ENCODE peak calls at places on chromosomes 5 and 9, in four cellular contexts. M, Q, B and E are unnamed samples.

GRCh38 chr5:95731571-95732554 is 727 bp downstream of the RHOBTB3 start:
- DNase-seq in Q (no peak), B (peak; percentile 49), M (peak; percentile 77), E (peak; percentile 81)

GRCh38 chr9:8825600-8826147 is 1026.1 kb upstream of the DMAC1 start:
- DNase-seq in Q (no peak), B (no peak), M (no peak), E (no peak)

GRCh38 chr9:107694390-107694789 is 204.8 kb upstream of the KLF4 start:
- DNase-seq in M (no peak), B (no peak), Q (no peak), E (no peak)

GRCh38 chr5:38796000-38796738 is 49.6 kb upstream of the OSMR start:
- DNase-seq in Q (peak; percentile 62), M (peak; percentile 90), B (no peak), E (no peak)

GRCh38 chr5:89930591-89931383 is 478.8 kb downstream of the CETN3 start:
- DNase-seq in B (no peak), Q (peak; percentile 42), M (no peak), E (no peak)

GRCh38 chr5:78751872-78752271 is 103.3 kb upstream of the LHFPL2 start:
- DNase-seq in B (no peak), Q (no peak), M (no peak), E (no peak)

GRCh38 chr9:99489043-99489378 is 266.9 kb downstream of the SEC61B start:
- DNase-seq in B (no peak), Q (peak; percentile 68), M (no peak), E (no peak)

GRCh38 chr5:105032917-105033316 is 1470.3 kb upstream of the NUDT12 start:
- DNase-seq in Q (no peak), B (no peak), M (no peak), E (no peak)

GRCh38 chr9:70639853-70640814 is 225.7 kb upstream of the KLF9 start:
- DNase-seq in B (no peak), Q (peak; percentile 40), M (no peak), E (no peak)

GRCh38 chr5:5182508-5183191 is 42.5 kb downstream of the ADAMTS16 start:
- DNase-seq in Q (no peak), M (no peak), B (no peak), E (no peak)

GRCh38 chr5:147455822-147456221 is 54.0 kb downstream of the DPYSL3 start:
- DNase-seq in Q (peak; percentile 45), B (no peak), M (no peak), E (no peak)

GRCh38 chr5:147673276-147673675 is 109.3 kb downstream of the JAKMIP2 start:
- DNase-seq in M (no peak), B (no peak), Q (no peak), E (no peak)

GRCh38 chr5:178469975-178470692 is 120.1 kb downstream of the COL23A1 start:
- DNase-seq in Q (no peak), B (no peak), M (peak; percentile 43), E (no peak)

GRCh38 chr9:101737705-101738565 is 512 bp downstream of the GRIN3A start:
- DNase-seq in B (no peak), M (no peak), Q (no peak), E (no peak)

GRCh38 chr9:81490605-81491331 is 198.6 kb downstream of the TLE1 start:
- DNase-seq in M (no peak), Q (peak; percentile 55), B (no peak), E (no peak)

GRCh38 chr9:32486839-32487562 is 39.0 kb downstream of the RIGI start:
- DNase-seq in B (no peak), M (no peak), Q (peak; percentile 36), E (no peak)

GRCh38 chr5:151016700-151017099 is 3.7 kb upstream of the GPX3 start:
- DNase-seq in B (peak; percentile 44), Q (no peak), M (peak; percentile 82), E (no peak)

GRCh38 chr9:114250235-114250568 is 72.7 kb upstream of the ORM1 start:
- DNase-seq in B (peak; percentile 81), Q (peak; percentile 87), M (peak; percentile 93), E (peak; percentile 87)

GRCh38 chr9:114339130-114339908 is 9.7 kb downstream of the ORM2 start:
- DNase-seq in Q (peak; percentile 40), M (no peak), B (no peak), E (no peak)

GRCh38 chr9:135818718-135819475 is 88.4 kb downstream of the CAMSAP1 start:
- DNase-seq in Q (no peak), B (no peak), M (peak; percentile 31), E (peak; percentile 3)

GRCh38 chr5:136729901-136730355 is 364.6 kb upstream of the TRPC7 start:
- DNase-seq in M (no peak), Q (peak; percentile 82), B (no peak), E (no peak)

GRCh38 chr5:154762261-154762660 is 7.1 kb downstream of the LARP1 start:
- DNase-seq in Q (no peak), B (no peak), M (no peak), E (no peak)

GRCh38 chr9:2271426-2271825 is 256.3 kb downstream of the SMARCA2 start:
- DNase-seq in M (no peak), B (no peak), Q (no peak), E (no peak)

GRCh38 chr5:106380736-106381135 is 1290.0 kb downstream of the EFNA5 start:
- DNase-seq in Q (peak; percentile 37), M (no peak), B (no peak), E (no peak)

GRCh38 chr9:109806506-109807115 is 26.6 kb downstream of the PALM2AKAP2 start:
- DNase-seq in Q (peak; percentile 52), B (no peak), M (no peak), E (no peak)

GRCh38 chr5:20105915-20106314 is 117.9 kb upstream of the CDH18 start:
- DNase-seq in Q (no peak), B (no peak), M (no peak), E (no peak)

GRCh38 chr5:84332106-84332505 is 52.6 kb downstream of the EDIL3 start:
- DNase-seq in M (no peak), B (no peak), Q (no peak), E (no peak)

GRCh38 chr9:85173967-85174366 is 504.4 kb downstream of the NTRK2 start:
- DNase-seq in Q (no peak), B (no peak), M (no peak), E (no peak)

GRCh38 chr9:120724757-120725156 is 10.5 kb upstream of the MEGF9 start:
- DNase-seq in Q (no peak), M (no peak), B (no peak), E (no peak)

GRCh38 chr9:91825422-91825821 is 124.6 kb downstream of the ROR2 start:
- DNase-seq in B (no peak), Q (peak; percentile 37), M (no peak), E (no peak)

GRCh38 chr9:91824591-91825339 is 125.3 kb downstream of the ROR2 start:
- DNase-seq in Q (peak; percentile 59), B (no peak), M (peak; percentile 40), E (no peak)

GRCh38 chr9:91825866-91826265 is 124.2 kb downstream of the ROR2 start:
- DNase-seq in B (no peak), Q (no peak), M (no peak), E (no peak)

GRCh38 chr9:91820949-91821880 is 128.8 kb downstream of the ROR2 start:
- DNase-seq in Q (no peak), B (no peak), M (no peak), E (no peak)

DNA sequence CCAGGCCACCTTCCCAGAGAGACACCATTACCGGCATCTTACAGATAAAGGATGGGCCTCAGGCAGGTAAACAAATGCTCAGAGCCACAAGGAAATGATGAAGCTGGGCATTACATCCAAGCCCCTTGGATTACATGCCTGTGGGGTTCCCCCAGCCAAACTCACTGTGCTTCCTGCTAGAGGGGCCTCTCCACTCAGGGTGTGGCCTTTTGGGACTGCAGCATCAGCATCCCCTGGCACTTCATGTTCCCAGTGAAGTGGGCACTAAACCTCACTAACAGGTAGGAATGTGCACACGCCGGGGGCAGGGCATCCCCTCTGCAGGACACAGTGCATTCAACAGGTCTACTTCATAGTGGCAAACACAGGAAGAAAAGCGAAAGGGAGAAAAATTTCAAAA is 125.9 kb downstream of the ROR2 start:
- DNase-seq in B (no peak), Q (no peak), M (no peak), E (no peak)
- H3K4me3 ChIP-seq in B (no peak overlapping the region), Q (peak overlapping the region; percentile 36), M (no peak overlapping the region), E (no peak overlapping the region)

DNA sequence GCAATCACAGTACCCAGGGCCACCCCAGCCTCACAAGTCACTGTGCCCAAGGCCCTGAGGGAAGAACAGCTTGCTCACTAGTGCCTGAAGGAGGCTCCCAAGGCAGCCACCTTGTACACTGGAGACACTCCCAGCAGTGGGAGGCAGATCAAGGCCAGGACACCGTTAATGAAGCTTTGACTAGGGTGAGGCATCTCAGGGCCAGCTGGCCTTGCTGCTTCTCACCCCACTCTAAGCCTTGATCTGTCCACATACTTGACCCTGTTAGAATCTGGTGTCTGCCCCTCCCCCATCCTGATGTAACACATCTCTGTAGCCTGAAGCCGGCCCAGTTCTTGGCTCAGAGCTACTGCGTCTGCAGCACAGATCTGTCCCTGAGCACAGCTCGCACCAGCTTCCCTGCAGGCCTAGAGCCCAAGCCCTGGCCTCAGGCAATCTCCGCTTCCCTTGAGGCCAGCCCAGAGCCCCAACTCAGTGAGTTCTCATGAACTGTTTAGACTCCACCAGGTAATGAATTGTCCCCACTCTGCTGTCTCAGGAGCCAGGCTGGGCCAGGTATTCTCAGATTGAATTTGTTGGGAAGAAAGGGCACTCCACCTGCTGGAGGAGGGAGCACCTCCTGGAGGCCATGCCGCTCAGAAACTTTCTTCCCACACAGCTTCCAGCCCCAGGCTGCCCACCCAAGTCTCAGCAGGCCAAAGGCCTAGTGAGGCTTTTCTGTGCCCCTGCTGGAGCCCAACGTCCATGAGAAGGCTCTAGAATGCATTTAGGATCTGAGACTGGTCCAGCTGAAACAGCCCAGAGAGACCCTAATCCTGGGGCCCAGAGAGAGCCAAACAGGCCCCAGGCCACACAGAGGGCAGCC is 13.4 kb upstream of the JADE2 start:
- DNase-seq in Q (peak; percentile 79), M (peak; percentile 74), B (peak; percentile 74), E (no peak)
- TF ChIP-seq CTCF in Q (peak; percentile 27), M (no peak), B (peak; percentile 49), E (no peak)

GRCh38 chr9:95055851-95056551 is 261.5 kb downstream of the FANCC start:
- DNase-seq in Q (peak; percentile 46), B (no peak), M (peak; percentile 78), E (no peak)
- H3K4me3 ChIP-seq in Q (peak overlapping the region; percentile 30), B (no peak overlapping the region), M (peak overlapping the region; percentile 43), E (peak overlapping the region; percentile 68)

DNA sequence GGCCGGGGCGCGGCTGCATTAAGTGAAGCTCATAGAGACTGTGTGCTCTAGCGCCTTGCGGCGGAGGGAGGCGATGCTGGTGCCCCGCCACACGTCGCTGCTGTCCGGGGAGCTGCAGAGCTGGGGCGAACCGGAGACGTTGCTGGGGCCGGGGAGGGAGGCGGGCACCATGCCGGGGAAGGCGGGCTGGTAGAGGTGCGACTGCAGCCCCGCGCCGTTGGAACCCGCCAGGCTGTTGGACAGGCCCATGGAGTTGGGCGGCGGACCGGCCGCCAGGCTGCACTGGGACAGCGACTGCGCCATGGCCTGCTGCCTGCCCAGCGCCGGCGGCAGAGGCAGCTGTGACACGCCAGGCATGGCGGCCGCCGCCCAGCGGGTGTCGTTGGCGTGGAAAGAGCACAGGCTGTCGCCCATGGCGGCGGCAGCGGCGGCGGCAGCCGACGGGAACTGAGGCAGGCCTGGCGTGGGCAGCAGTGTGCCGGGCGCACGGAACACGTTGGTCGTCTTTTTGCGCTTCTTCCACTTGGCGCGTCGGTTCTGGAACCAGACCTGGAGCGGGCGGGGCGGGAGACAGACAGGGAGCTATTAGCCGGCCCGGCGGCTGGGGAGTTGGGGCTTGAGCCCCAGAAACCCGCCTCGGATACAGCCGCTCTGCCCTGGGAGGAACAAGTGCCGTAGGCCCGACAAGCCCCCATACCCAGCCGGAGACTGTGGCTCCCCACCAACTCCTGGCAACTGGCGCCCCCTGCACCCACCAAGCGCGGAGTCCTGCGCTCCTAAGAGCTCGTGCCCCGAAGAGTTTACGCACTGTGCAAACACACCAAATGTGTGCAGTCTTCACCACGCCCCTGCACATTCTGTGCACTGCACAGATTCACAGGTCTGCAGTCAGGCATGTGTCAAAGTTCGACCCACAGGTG is 8.0 kb downstream of the OTP start:
- DNase-seq in Q (peak; percentile 22), M (no peak), B (no peak), E (no peak)
- TF ChIP-seq CTCF in Q (no peak), M (no peak), B (no peak), E (no peak)